ENCODE peak calls at places on chromosomes 1 and 21, in six cellular contexts. G is tibial artery, N is HCT116, L is kidney, B is upper lobe of right lung, J is astrocyte of the spinal cord. A is an unnamed sample.

GRCh38 chr1:30740952-30741894 is 16.4 kb downstream of the LAPTM5 start:
- DNase-seq in G (no peak), N (no peak), L (peak), B (no peak), J (no peak), A (no peak)

GRCh38 chr21:17352937-17353655 is 159.7 kb upstream of the CXADR start:
- DNase-seq in G (no peak), N (no peak), L (no peak), B (no peak), J (no peak), A (no peak)

GRCh38 chr1:228344631-228345072 is 62.0 kb downstream of the TRIM11 start:
- DNase-seq in G (peak), N (no peak), L (peak), B (no peak), J (no peak), A (peak)

GRCh38 chr1:48536477-48536876 is 64.5 kb upstream of the SPATA6 start:
- DNase-seq in G (no peak), N (no peak), L (no peak), B (no peak), J (no peak), A (no peak)

GRCh38 chr1:23555225-23555801 is 4.0 kb downstream of the ID3 start:
- DNase-seq in G (peak), N (no peak), L (no peak), B (no peak), J (peak), A (peak)

GRCh38 chr1:204267191-204267601 is 53.4 kb upstream of the GOLT1A start:
- DNase-seq in G (no peak), N (no peak), L (peak), B (no peak), J (no peak), A (no peak)

GRCh38 chr1:12166834-12167492 is at the start of gene TNFRSF1B:
- DNase-seq in G (no peak), N (no peak), L (peak), B (peak), J (no peak), A (peak)

GRCh38 chr21:26570203-26570602 is 2.9 kb downstream of the CYYR1 start:
- DNase-seq in G (no peak), N (no peak), L (no peak), B (no peak), J (no peak), A (no peak)

GRCh38 chr1:203174324-203174985 is 1.2 kb downstream of the MYBPH start:
- DNase-seq in G (peak), N (no peak), L (peak), B (no peak), J (no peak), A (no peak)

GRCh38 chr1:203176744-203177460 is 1.3 kb upstream of the MYBPH start:
- DNase-seq in G (no peak), N (no peak), L (no peak), B (no peak), J (no peak), A (no peak)

GRCh38 chr1:203176273-203176672 is 647 bp upstream of the MYBPH start:
- DNase-seq in G (no peak), N (no peak), L (peak), B (no peak), J (no peak), A (peak)

GRCh38 chr1:203173566-203173965 is 2.1 kb downstream of the MYBPH start:
- DNase-seq in G (peak), N (no peak), L (peak), B (no peak), J (no peak), A (no peak)

GRCh38 chr1:203175237-203176181 is at the start of gene MYBPH:
- DNase-seq in G (no peak), N (no peak), L (peak), B (no peak), J (no peak), A (peak)
- H3K4me3 ChIP-seq in G (no peak), N (no peak), L (no peak), B (no peak), J (no peak), A (no peak)

GRCh38 chr1:89352421-89352820 is 11.4 kb upstream of the GBP6 start:
- DNase-seq in G (no peak), N (no peak), L (no peak), B (no peak), J (no peak), A (no peak)

GRCh38 chr1:89354210-89354609 is 9.6 kb upstream of the GBP6 start:
- DNase-seq in G (no peak), N (no peak), L (no peak), B (no peak), J (no peak), A (no peak)

GRCh38 chr1:89350298-89350697 is 13.6 kb upstream of the GBP6 start:
- DNase-seq in G (no peak), N (no peak), L (no peak), B (no peak), J (no peak), A (no peak)

GRCh38 chr1:89347296-89347695 is 16.6 kb upstream of the GBP6 start:
- DNase-seq in G (no peak), N (no peak), L (no peak), B (no peak), J (no peak), A (no peak)

GRCh38 chr1:89351622-89352311 is 12.1 kb upstream of the GBP6 start:
- DNase-seq in G (no peak), N (no peak), L (no peak), B (no peak), J (no peak), A (no peak)
- H3K4me3 ChIP-seq in G (no peak), N (no peak), L (no peak), B (no peak), J (no peak), A (no peak)

GRCh38 chr1:71586030-71586429 is 505.2 kb upstream of the ZRANB2 start:
- DNase-seq in G (no peak), N (no peak), L (no peak), B (no peak), J (no peak), A (no peak)
- H3K4me3 ChIP-seq in G (no peak), N (no peak), L (no peak), B (no peak), J (no peak), A (no peak)

DNA sequence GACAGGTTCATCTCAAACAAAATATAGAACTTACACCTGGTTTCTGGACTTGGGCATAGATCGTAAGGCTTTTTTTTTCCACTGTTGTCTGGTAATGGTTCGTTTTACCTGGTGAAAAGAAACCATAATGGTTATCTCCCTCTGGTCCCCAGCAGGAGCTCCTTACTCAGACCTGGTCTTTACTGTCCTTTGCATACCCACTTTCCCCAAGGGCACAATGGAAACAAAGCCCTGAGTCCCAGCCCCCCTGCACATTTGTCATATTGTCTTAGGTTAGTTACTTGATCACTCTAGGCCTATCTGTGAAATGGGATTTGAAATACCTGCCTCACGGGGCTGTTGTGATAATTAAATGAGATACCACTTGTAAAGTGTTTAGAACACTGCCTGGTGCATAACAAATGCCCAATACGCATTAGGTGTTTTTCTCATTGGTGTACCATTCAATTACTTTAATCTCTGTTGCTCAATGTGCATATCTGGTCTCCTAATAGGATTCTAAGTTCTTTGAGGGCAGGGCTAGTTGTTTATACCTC is 27.0 kb downstream of the SLAMF1 start:
- DNase-seq in G (no peak), N (no peak), L (no peak), B (no peak), J (no peak), A (no peak)
- H3K4me3 ChIP-seq in G (no peak), N (no peak), L (no peak), B (no peak), J (no peak), A (no peak)

GRCh38 chr1:156502396-156502748 is 1.8 kb upstream of the MEF2D start:
- DNase-seq in G (no peak), N (no peak), L (no peak), B (no peak), J (peak), A (no peak)
- H3K4me3 ChIP-seq in G (peak), N (peak), L (no peak), B (no peak), J (no peak), A (no peak)

GRCh38 chr1:81803423-81804103 is 2.8 kb downstream of the ADGRL2 start:
- DNase-seq in G (no peak), N (no peak), L (no peak), B (no peak), J (peak), A (peak)

GRCh38 chr1:81806432-81806770 is 5.7 kb downstream of the ADGRL2 start:
- DNase-seq in G (no peak), N (no peak), L (no peak), B (no peak), J (no peak), A (no peak)

GRCh38 chr1:81802601-81803422 is 2.1 kb downstream of the ADGRL2 start:
- DNase-seq in G (peak), N (no peak), L (peak), B (peak), J (peak), A (peak)

GRCh38 chr1:81805537-81806431 is 5.0 kb downstream of the ADGRL2 start:
- DNase-seq in G (no peak), N (no peak), L (no peak), B (no peak), J (no peak), A (no peak)

DNA sequence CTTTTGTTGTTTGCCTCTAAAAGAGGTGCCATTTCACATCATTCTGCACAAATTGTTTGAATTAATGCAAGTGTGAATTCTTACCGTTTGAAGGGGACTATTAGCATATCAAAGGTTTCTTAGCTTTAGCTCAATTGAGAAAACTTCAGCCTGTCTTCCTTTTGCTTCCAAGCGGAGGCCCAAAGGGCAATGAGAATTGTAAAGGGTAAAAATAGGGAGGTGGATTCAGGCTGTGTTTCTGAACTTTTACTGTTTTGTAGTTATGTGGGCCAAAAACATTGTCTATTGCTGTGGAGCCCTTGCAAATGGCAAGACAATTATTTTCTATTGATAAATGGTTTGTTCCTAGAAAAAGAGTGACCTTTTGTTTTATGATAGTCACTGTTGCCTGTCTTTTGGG is 3.6 kb downstream of the ADGRL2 start:
- DNase-seq in G (no peak), N (no peak), L (no peak), B (no peak), J (no peak), A (no peak)
- H3K4me3 ChIP-seq in G (peak), N (no peak), L (peak), B (peak), J (no peak), A (peak)

DNA sequence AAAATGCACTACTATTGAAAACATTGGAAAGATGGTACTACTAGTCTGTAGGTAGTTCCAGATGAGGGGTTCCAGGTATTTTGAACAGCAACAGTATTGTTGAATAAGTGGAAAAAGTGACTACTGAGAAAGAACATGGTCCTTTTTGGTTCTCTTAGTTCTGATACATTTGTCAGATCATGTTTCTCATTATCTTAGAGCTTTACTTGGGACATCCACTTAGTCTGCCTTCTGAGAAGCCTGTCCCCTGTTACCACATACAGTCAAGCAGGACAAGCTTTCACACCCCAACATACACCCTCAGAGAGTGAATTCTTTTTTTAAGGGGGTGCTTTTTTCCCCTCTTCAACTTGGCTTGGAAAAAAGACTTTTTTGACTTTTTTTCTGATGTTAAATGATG is 41.0 kb upstream of the MACF1 start:
- DNase-seq in G (no peak), N (no peak), L (no peak), B (no peak), J (no peak), A (no peak)
- H3K4me3 ChIP-seq in G (no peak), N (no peak), L (no peak), B (peak), J (no peak), A (no peak)